ENCODE peak calls at places on chromosomes 7 and 10, in ten cellular contexts. W, T, X, S, R, O, J, B, K and A are unnamed samples.

GRCh38 chr7:128891110-128891941 is 19.2 kb downstream of the KCP start:
- DNase-seq in W (no peak), T (no peak), X (no peak), S (peak; percentile 50), R (peak; percentile 85), O (no peak), J (no peak), B (no peak), K (no peak), A (no peak)

GRCh38 chr7:85186521-85187241 is at the start of gene SEMA3D:
- DNase-seq in W (peak; percentile 53), T (peak; percentile 30), X (peak; percentile 60), S (peak; percentile 7), R (peak; percentile 89), O (peak; percentile 66), J (peak; percentile 48), B (peak; percentile 82), K (no peak), A (peak; percentile 83)

GRCh38 chr10:78177431-78178185 is 143.9 kb downstream of the RPS24 start:
- DNase-seq in W (no peak), T (no peak), X (no peak), S (no peak), R (no peak), O (no peak), J (no peak), B (no peak), K (no peak), A (no peak)

GRCh38 chr10:3053145-3053544 is 14.2 kb upstream of the PFKP start:
- DNase-seq in W (no peak), T (no peak), X (no peak), S (no peak), R (no peak), O (no peak), J (no peak), B (no peak), K (no peak), A (no peak)

GRCh38 chr10:64350665-64351064 is 829.5 kb downstream of the REEP3 start:
- DNase-seq in W (no peak), T (no peak), X (no peak), S (no peak), R (no peak), O (no peak), J (no peak), B (no peak), K (no peak), A (no peak)

GRCh38 chr7:17347426-17347825 is 49.0 kb downstream of the AHR start:
- DNase-seq in W (no peak), T (no peak), X (no peak), S (no peak), R (no peak), O (no peak), J (no peak), B (no peak), K (no peak), A (no peak)

GRCh38 chr10:67926956-67927355 is 42.5 kb downstream of the SIRT1 start:
- DNase-seq in W (no peak), T (no peak), X (no peak), S (no peak), R (no peak), O (no peak), J (no peak), B (peak; percentile 14), K (no peak), A (no peak)

GRCh38 chr10:78428579-78428978 is 394.9 kb downstream of the RPS24 start:
- DNase-seq in W (no peak), T (no peak), X (no peak), S (no peak), R (no peak), O (no peak), J (no peak), B (no peak), K (no peak), A (no peak)

GRCh38 chr10:98259606-98260319 is 8.2 kb downstream of the LOXL4 start:
- DNase-seq in W (no peak), T (no peak), X (no peak), S (peak; percentile 66), R (no peak), O (no peak), J (no peak), B (peak; percentile 36), K (no peak), A (no peak)

GRCh38 chr7:7923818-7924217 is 44.8 kb upstream of the GLCCI1 start:
- DNase-seq in W (no peak), T (no peak), X (no peak), S (no peak), R (no peak), O (no peak), J (no peak), B (no peak), K (no peak), A (no peak)

GRCh38 chr10:86630079-86630478 is 24.3 kb upstream of the OPN4 start:
- DNase-seq in W (no peak), T (no peak), X (no peak), S (no peak), R (peak; percentile 49), O (no peak), J (no peak), B (peak; percentile 50), K (no peak), A (no peak)

GRCh38 chr10:76975131-76975530 is 662.5 kb downstream of the KCNMA1 start:
- DNase-seq in W (no peak), T (no peak), X (no peak), S (no peak), R (no peak), O (no peak), J (no peak), B (no peak), K (no peak), A (no peak)

GRCh38 chr7:88586877-88587276 is 172.6 kb upstream of the ZNF804B start:
- DNase-seq in W (no peak), T (no peak), X (no peak), S (no peak), R (no peak), O (no peak), J (no peak), B (no peak), K (no peak), A (no peak)

GRCh38 chr7:142873281-142873784 is 12.2 kb downstream of the TRPV6 start:
- DNase-seq in W (no peak), T (no peak), X (peak; percentile 38), S (peak; percentile 72), R (peak; percentile 39), O (peak; percentile 44), J (peak; percentile 68), B (no peak), K (no peak), A (peak; percentile 55)

GRCh38 chr7:43135129-43135528 is 22.7 kb downstream of the HECW1 start:
- DNase-seq in W (no peak), T (no peak), X (no peak), S (no peak), R (no peak), O (no peak), J (no peak), B (no peak), K (no peak), A (no peak)

GRCh38 chr10:80568306-80568705 is 30.6 kb downstream of the SH2D4B start:
- DNase-seq in W (no peak), T (no peak), X (no peak), S (no peak), R (no peak), O (no peak), J (no peak), B (no peak), K (no peak), A (no peak)

GRCh38 chr10:5811387-5811821 is 1.8 kb downstream of the GDI2 start:
- DNase-seq in W (no peak), T (no peak), X (no peak), S (peak; percentile 25), R (peak; percentile 18), O (no peak), J (no peak), B (peak; percentile 64), K (no peak), A (no peak)

GRCh38 chr7:128067983-128068382 is 36.7 kb upstream of the LRRC4 start:
- DNase-seq in W (no peak), T (no peak), X (no peak), S (no peak), R (no peak), O (no peak), J (no peak), B (no peak), K (no peak), A (no peak)

GRCh38 chr10:122393288-122393687 is 18.8 kb downstream of the PLEKHA1 start:
- DNase-seq in W (no peak), T (no peak), X (no peak), S (no peak), R (no peak), O (no peak), J (no peak), B (no peak), K (no peak), A (no peak)
- TF ChIP-seq POLR2A in W (no peak), T (no peak), X (no peak), S (no peak), R (no peak), O (no peak), J (no peak), B (no peak), K (no peak), A (no peak)

GRCh38 chr7:55557666-55558188 is 14.6 kb downstream of the VOPP1 start:
- DNase-seq in W (no peak), T (peak; percentile 74), X (no peak), S (peak; percentile 63), R (no peak), O (no peak), J (peak; percentile 53), B (no peak), K (no peak), A (no peak)
- TF ChIP-seq POLR2A in W (no peak), T (no peak), X (no peak), S (no peak), R (no peak), O (no peak), J (peak; percentile 73), B (no peak), K (no peak), A (no peak)

GRCh38 chr10:45672201-45673073 is at the start of gene ZFAND4:
- DNase-seq in W (peak; percentile 98), T (peak; percentile 97), X (peak; percentile 96), S (peak; percentile 78), R (peak; percentile 98), O (peak; percentile 98), J (peak; percentile 96), B (peak; percentile 94), K (peak; percentile 95), A (peak; percentile 97)
- TF ChIP-seq POLR2A in W (peak; percentile 45), T (peak; percentile 50), X (peak; percentile 40), S (no peak), R (peak; percentile 92), O (peak; percentile 80), J (peak; percentile 55), B (peak; percentile 54), K (peak; percentile 84), A (peak; percentile 37)

DNA sequence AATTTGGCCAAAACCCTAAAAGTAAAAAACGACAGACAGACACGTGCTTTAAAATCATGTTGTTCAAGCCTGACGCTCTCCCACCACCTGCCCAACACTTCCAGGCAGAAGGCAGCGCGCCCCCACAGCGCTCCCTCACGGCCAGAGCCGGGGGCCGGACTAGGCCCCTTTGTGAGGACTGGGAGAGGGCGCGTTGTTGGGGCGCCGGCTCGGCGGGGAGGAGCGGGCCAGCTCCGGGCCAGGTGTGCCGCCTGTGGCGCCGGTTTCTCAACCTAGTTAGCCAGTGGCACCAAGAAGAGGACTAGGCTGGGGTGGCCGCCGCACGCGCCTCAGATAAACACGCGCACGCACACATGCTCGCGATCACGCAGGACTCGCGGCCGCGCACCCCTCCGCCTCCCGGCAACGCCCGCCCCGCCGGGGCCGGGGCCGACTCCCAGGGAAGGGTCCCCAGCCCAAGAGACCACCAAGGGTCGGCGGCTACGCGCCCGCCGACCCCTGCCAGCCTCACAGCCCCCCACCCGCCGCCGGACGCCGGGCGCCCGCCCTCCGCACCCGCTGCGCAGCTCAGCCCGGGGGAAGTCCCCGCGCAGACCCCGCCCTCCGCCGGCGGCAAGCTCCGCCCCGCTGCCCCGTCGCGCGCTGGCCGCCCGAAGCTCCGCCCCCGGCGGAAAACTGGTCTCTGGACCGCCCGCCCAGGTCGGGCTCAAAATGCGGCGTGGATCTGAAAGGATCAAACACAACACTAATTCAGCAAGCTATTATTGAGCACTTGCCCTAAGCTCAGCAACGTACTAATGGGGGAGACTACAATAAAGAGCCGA is at the start of gene IMMP2L:
- DNase-seq in W (peak; percentile 92), T (peak; percentile 86), X (peak; percentile 69), S (peak; percentile 98), R (peak; percentile 88), O (peak; percentile 92), J (peak; percentile 76), B (peak; percentile 76), K (peak; percentile 83), A (peak; percentile 91)
- TF ChIP-seq POLR2A in W (peak; percentile 49), T (peak; percentile 51), X (peak; percentile 43), S (peak; percentile 84), R (peak; percentile 84), O (peak; percentile 81), J (no peak), B (peak; percentile 69), K (peak; percentile 92), A (no peak)